ENCODE peak calls at places on chromosomes 7 and 10, in seven cellular contexts. R is cardiac muscle cell, J is choroid plexus epithelial cell, G is sigmoid colon, Y is IMR-90, H is fibroblast of mammary gland, Z is endothelial cell. V is an unnamed sample.

GRCh38 chr10:35909291-35909690 is 267.2 kb upstream of the FZD8 start:
- DNase-seq in R (no peak), J (no peak), G (no peak), Y (no peak), H (no peak), Z (no peak), V (no peak)

GRCh38 chr10:114957122-114957521 is 19.1 kb downstream of the TRUB1 start:
- DNase-seq in R (no peak), J (no peak), G (no peak), Y (no peak), H (no peak), Z (no peak), V (no peak)

GRCh38 chr7:25029075-25029474 is 49.1 kb upstream of the OSBPL3 start:
- DNase-seq in R (peak), J (no peak), G (no peak), Y (no peak), H (no peak), Z (no peak), V (no peak)

GRCh38 chr10:103641326-103641725 is 147.8 kb downstream of the NEURL1 start:
- DNase-seq in R (no peak), J (no peak), G (no peak), Y (no peak), H (no peak), Z (no peak), V (no peak)

GRCh38 chr10:75375828-75376227 is 25.7 kb downstream of the ZNF503 start:
- DNase-seq in R (no peak), J (no peak), G (no peak), Y (no peak), H (no peak), Z (no peak), V (no peak)

GRCh38 chr10:32273326-32273725 is 73.6 kb downstream of the EPC1 start:
- DNase-seq in R (no peak), J (no peak), G (no peak), Y (no peak), H (no peak), Z (no peak), V (no peak)

GRCh38 chr7:139650429-139651100 is 127.1 kb downstream of the CLEC2L start:
- DNase-seq in R (peak), J (no peak), G (no peak), Y (no peak), H (no peak), Z (no peak), V (no peak)

GRCh38 chr10:78805176-78805575 is 263.6 kb upstream of the ZMIZ1 start:
- DNase-seq in R (peak), J (peak), G (peak), Y (peak), H (peak), Z (no peak), V (no peak)

GRCh38 chr7:82507365-82507975 is 63.9 kb upstream of the CACNA2D1 start:
- DNase-seq in R (no peak), J (no peak), G (no peak), Y (no peak), H (no peak), Z (no peak), V (no peak)

GRCh38 chr7:128906766-128907559 is 3.5 kb downstream of the KCP start:
- DNase-seq in R (no peak), J (no peak), G (peak), Y (no peak), H (no peak), Z (no peak), V (no peak)

GRCh38 chr7:64621656-64622055 is 44.3 kb upstream of the ZNF107 start:
- DNase-seq in R (no peak), J (no peak), G (no peak), Y (no peak), H (no peak), Z (no peak), V (no peak)

GRCh38 chr7:64614812-64615211 is 51.1 kb upstream of the ZNF107 start:
- DNase-seq in R (no peak), J (no peak), G (no peak), Y (no peak), H (no peak), Z (no peak), V (no peak)

GRCh38 chr7:64619705-64620104 is 46.2 kb upstream of the ZNF107 start:
- DNase-seq in R (no peak), J (no peak), G (no peak), Y (no peak), H (peak), Z (no peak), V (peak)

GRCh38 chr7:64613653-64614052 is 50.8 kb upstream of the ZNF680 start:
- DNase-seq in R (no peak), J (no peak), G (no peak), Y (no peak), H (no peak), Z (no peak), V (no peak)

DNA sequence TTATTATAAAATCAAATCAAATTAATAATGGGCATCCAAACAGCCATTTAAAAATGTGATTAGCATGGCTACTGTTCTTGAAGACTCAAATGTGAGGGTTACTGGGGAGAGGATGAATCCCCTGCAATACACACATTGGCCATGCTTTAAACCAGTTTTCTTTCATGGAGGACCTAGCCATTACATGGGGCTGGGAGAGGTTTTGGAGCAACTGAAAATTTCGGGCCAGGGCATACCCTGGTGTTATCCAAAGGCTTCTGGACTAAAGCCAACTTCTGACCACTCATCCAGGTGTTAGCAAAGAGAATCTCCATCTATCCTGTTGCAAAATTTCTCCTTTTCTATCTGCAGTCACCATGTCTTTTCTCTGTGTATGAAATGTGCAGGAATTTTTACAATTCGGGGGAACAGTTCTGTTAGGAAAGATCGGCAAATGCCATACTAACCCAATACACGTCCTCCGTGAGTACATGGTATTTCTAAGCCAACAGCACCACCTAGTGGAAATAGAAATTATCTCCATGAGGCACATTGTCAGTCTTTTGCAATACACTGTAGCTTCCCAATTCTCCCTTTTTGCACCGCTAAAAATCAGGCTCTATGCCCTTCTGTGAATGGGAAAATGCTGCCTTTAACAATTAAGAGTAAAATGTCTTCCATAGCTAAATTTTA is 47.0 kb upstream of the ZNF107 start:
- DNase-seq in R (peak), J (peak), G (no peak), Y (peak), H (peak), Z (peak), V (peak)
- TF ChIP-seq CTCF in R (peak), J (peak), G (peak), Y (peak), H (peak), Z (peak), V (peak)

DNA sequence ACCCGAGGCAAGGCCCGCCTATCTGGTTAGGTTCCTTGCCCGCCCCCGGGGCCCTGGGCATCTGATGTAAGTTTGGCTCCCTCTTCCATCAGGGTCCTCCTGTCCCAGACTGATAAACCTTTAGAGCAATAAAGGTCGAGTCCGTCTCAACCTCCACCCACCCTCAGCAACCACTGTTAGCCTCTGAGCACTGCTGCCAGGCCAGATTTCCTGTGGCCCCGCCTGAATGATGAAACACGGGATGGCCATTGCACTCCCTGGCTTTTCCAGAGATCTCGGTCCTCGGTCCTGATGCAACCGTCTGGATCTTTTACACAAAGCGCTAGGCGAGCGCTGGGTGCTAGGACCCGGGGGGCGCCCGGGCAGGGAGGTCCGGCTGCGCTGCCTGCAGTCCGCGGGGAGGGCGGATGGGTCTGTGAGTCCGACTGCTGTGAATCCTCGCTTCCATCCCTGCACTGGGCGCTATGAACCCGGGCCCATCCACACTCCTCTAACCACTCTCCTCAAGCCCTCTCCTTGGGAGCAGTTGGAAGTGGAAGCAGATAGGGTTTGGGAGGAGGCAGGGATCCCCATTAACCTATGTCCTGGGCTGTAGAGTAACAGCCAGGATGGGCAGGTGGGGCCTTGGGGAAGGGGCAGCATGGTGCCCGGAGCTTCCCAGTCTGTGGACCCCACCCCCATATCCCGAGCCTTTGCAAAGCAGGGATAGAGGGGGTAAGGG is 875 bp upstream of the DDIT4 start:
- DNase-seq in R (peak), J (peak), G (peak), Y (peak), H (peak), Z (peak), V (peak)
- TF ChIP-seq CTCF in R (no peak), J (no peak), G (no peak), Y (no peak), H (no peak), Z (no peak), V (no peak)

GRCh38 chr10:60258429-60258797 is 131.3 kb downstream of the ANK3 start:
- DNase-seq in R (no peak), J (no peak), G (no peak), Y (no peak), H (no peak), Z (no peak), V (no peak)

GRCh38 chr10:60257767-60258428 is 131.8 kb downstream of the ANK3 start:
- DNase-seq in R (no peak), J (no peak), G (no peak), Y (no peak), H (no peak), Z (no peak), V (no peak)

GRCh38 chr10:60254776-60255175 is 134.9 kb downstream of the ANK3 start:
- DNase-seq in R (no peak), J (no peak), G (no peak), Y (no peak), H (no peak), Z (no peak), V (no peak)

GRCh38 chr10:60253490-60253889 is 136.2 kb downstream of the ANK3 start:
- DNase-seq in R (no peak), J (no peak), G (no peak), Y (no peak), H (no peak), Z (no peak), V (no peak)

GRCh38 chr10:60252688-60253087 is 137.0 kb downstream of the ANK3 start:
- DNase-seq in R (no peak), J (no peak), G (no peak), Y (no peak), H (no peak), Z (no peak), V (no peak)
- TF ChIP-seq CTCF in R (no peak), J (no peak), G (no peak), Y (no peak), H (no peak), Z (no peak), V (no peak)

DNA sequence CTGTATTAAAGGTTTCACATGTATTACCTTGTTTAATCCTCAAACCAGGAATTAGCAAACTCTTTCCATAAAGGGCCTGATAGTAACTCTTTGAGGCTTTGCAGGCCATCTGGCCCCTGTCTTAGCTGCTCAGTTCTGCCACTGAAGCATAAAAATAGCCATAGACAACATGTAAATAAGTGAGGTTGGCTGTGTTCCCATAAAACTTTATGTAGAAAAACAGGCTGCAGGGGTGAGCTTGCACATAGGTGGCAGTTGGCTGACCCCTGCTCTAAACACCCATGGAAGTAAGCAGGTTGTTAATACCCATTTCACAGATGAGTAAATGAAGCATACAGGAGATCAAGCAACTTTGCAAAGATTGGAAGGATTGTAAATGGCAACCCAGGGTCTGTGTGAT is 1279.2 kb upstream of the AUTS2 start:
- DNase-seq in R (no peak), J (no peak), G (no peak), Y (no peak), H (no peak), Z (no peak), V (no peak)
- TF ChIP-seq CTCF in R (no peak), J (no peak), G (no peak), Y (no peak), H (no peak), Z (no peak), V (no peak)